ENCODE peak calls at places on chromosome 1, in seven cellular contexts. X, W, Y, O, C, R and S are unnamed samples.

GRCh38 chr1:238647877-238648276 is 738.5 kb upstream of the CHRM3 start:
- DNase-seq in X (no peak), W (no peak), Y (no peak), O (no peak), C (no peak), R (no peak), S (no peak)

GRCh38 chr1:212557739-212558664 is 50.6 kb upstream of the ATF3 start:
- DNase-seq in X (peak; percentile 76), W (peak; percentile 58), Y (peak; percentile 40), O (no peak), C (no peak), R (no peak), S (no peak)

GRCh38 chr1:72186733-72187307 is 95.5 kb downstream of the NEGR1 start:
- DNase-seq in X (no peak), W (no peak), Y (peak; percentile 43), O (no peak), C (no peak), R (peak; percentile 40), S (no peak)

GRCh38 chr1:44212355-44213221 is 683 bp upstream of the DMAP1 start:
- DNase-seq in X (no peak), W (no peak), Y (no peak), O (peak; percentile 16), C (no peak), R (peak; percentile 32), S (no peak)

GRCh38 chr1:92709738-92710137 is 75.2 kb downstream of the EVI5 start:
- DNase-seq in X (no peak), W (no peak), Y (no peak), O (no peak), C (no peak), R (peak; percentile 34), S (no peak)

GRCh38 chr1:31371560-31371959 is 1.3 kb downstream of the FABP3 start:
- DNase-seq in X (no peak), W (no peak), Y (no peak), O (no peak), C (no peak), R (no peak), S (no peak)

GRCh38 chr1:16978589-16979474 is 1.6 kb downstream of the MFAP2 start:
- DNase-seq in X (peak; percentile 77), W (peak; percentile 49), Y (no peak), O (no peak), C (no peak), R (peak; percentile 40), S (no peak)

GRCh38 chr1:154807048-154807591 is 63.0 kb downstream of the KCNN3 start:
- DNase-seq in X (no peak), W (no peak), Y (no peak), O (no peak), C (no peak), R (no peak), S (no peak)

GRCh38 chr1:188670837-188671236 is 1806.8 kb downstream of the BRINP3 start:
- DNase-seq in X (no peak), W (no peak), Y (no peak), O (no peak), C (no peak), R (no peak), S (no peak)

GRCh38 chr1:81111818-81112217 is 688.9 kb upstream of the ADGRL2 start:
- DNase-seq in X (no peak), W (no peak), Y (no peak), O (no peak), C (no peak), R (no peak), S (no peak)

GRCh38 chr1:90562892-90563291 is 154.2 kb downstream of the BARHL2 start:
- DNase-seq in X (no peak), W (no peak), Y (no peak), O (no peak), C (no peak), R (no peak), S (no peak)

GRCh38 chr1:5637171-5637570 is 355.1 kb downstream of the NPHP4 start:
- DNase-seq in X (no peak), W (no peak), Y (peak; percentile 27), O (no peak), C (no peak), R (peak; percentile 22), S (no peak)

GRCh38 chr1:10692401-10693021 is 103.9 kb downstream of the CASZ1 start:
- DNase-seq in X (no peak), W (no peak), Y (no peak), O (peak; percentile 69), C (no peak), R (peak; percentile 56), S (peak; percentile 61)

GRCh38 chr1:36920801-36921405 is 113.4 kb downstream of the GRIK3 start:
- DNase-seq in X (no peak), W (no peak), Y (no peak), O (no peak), C (no peak), R (no peak), S (no peak)

GRCh38 chr1:46211051-46211450 is 7.9 kb downstream of the LURAP1 start:
- DNase-seq in X (no peak), W (no peak), Y (no peak), O (no peak), C (no peak), R (no peak), S (no peak)

GRCh38 chr1:62234709-62235108 is 40.1 kb downstream of the L1TD1 start:
- DNase-seq in X (no peak), W (no peak), Y (no peak), O (no peak), C (no peak), R (no peak), S (no peak)